ENCODE peak calls at places on chromosomes 5 and 9, in five cellular contexts. S is heart right ventricle, V is transverse colon, A is colonic mucosa, I is upper lobe of right lung. K is an unnamed sample.

GRCh38 chr5:110414360-110414759 is 312.1 kb downstream of the TMEM232 start:
- DNase-seq in S (no peak), V (no peak), A (no peak), I (no peak), K (peak; percentile 11)

GRCh38 chr5:53019320-53019719 is 30.2 kb downstream of the ITGA2 start:
- DNase-seq in S (no peak), V (no peak), A (no peak), I (no peak), K (peak; percentile 91)

GRCh38 chr9:70609542-70610286 is 195.3 kb upstream of the KLF9 start:
- DNase-seq in S (peak; percentile 75), V (peak; percentile 21), A (no peak), I (no peak), K (peak; percentile 94)

GRCh38 chr9:38251036-38251335 is 141.5 kb upstream of the ALDH1B1 start:
- DNase-seq in S (no peak), V (no peak), A (no peak), I (no peak), K (no peak)

GRCh38 chr9:129455151-129455995 is 165.5 kb downstream of the C9orf50 start:
- DNase-seq in S (no peak), V (no peak), A (no peak), I (no peak), K (no peak)

GRCh38 chr5:154520861-154521453 is 42.9 kb upstream of the HAND1 start:
- DNase-seq in S (no peak), V (peak; percentile 24), A (peak; percentile 34), I (peak; percentile 73), K (no peak)

GRCh38 chr5:151288180-151288579 is 15.4 kb downstream of the SLC36A3 start:
- DNase-seq in S (no peak), V (no peak), A (no peak), I (no peak), K (no peak)

GRCh38 chr9:32881948-32882347 is 98.6 kb downstream of the TMEM215 start:
- DNase-seq in S (no peak), V (no peak), A (no peak), I (no peak), K (no peak)

GRCh38 chr5:72302171-72302570 is 17.9 kb downstream of the MRPS27 start:
- DNase-seq in S (no peak), V (no peak), A (no peak), I (no peak), K (no peak)

GRCh38 chr5:178155065-178155464 is 1.4 kb upstream of the NHP2 start:
- DNase-seq in S (no peak), V (no peak), A (no peak), I (no peak), K (no peak)

GRCh38 chr5:104130320-104130719 is 567.7 kb upstream of the NUDT12 start:
- DNase-seq in S (no peak), V (no peak), A (no peak), I (no peak), K (no peak)
- TF ChIP-seq CTCF in S (no peak), V (no peak), A (no peak), I (no peak), K (no peak)

DNA sequence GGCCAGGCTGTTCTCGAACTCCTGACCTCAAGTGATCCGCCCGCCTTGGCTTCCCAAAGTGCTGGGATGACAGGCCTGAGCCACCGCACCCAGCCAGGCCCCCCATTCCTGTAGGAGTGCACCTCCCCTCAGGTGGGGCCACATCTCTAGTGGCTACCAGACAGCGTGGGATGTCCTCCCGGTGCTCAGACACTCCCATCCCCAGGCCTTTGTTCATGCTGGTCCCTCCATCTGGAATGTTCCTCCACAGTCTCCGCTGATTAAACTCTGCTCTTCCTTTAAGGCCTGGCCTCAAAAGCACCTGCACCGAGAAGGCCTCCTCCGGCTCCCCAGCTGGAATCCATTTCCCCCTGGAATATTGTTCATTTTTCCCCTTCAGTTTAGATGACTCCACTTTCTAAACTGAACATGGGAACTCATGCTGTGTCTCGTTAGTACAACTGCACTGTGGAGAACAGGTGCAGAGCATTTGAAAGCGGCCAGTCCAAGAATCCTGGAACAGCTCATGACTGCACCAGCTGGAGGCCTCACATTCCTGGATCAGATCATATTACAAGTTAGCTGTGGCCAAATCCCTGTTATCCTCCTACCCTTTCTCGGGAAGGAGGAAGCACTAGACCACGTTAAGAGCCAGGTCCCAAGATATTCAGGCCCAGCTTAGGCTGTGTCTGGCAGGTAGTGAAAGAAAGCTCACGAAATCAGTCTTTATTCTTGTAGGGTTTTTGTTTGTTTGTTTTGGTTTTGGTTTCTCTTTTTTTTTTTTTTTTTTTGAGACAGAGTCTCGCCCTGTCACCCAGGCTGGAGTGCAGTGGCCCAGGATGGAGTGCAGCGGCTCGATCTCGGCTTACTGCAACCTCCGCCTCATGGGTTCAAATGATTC is 10.8 kb upstream of the PRRC2B start:
- DNase-seq in S (peak; percentile 73), V (no peak), A (no peak), I (no peak), K (peak; percentile 58)
- H3K27ac ChIP-seq in S (peak overlapping the region; percentile 57), V (peak overlapping the region; percentile 48), A (peak overlapping the region; percentile 25), I (peak overlapping the region; percentile 65), K (no peak overlapping the region)

DNA sequence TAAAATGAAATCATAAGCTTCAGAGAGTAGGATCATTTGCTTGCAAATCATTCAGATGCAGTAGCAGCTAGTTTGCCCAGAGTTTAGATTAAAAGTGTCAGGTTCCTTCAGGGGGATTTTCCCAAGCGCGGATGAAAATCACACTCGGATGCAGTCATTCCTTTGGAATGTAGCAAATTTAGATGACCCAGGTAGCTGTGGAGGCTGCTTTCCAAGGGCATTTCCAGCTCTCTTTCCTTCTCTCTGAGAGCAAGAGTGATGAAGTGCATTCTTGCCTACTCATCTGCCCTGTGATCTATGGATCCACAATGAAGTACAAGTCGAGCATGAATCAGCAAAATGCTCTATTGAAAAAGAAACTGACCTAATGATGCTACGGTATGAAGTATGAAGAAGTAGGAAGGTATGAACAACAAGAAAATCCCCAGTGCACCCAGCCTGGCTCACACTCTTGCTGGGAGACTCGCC is 200.2 kb downstream of the PLK2 start:
- DNase-seq in S (no peak), V (no peak), A (no peak), I (no peak), K (peak; percentile 90)
- H3K4me3 ChIP-seq in S (peak overlapping the region; percentile 10), V (no peak overlapping the region), A (no peak overlapping the region), I (no peak overlapping the region), K (no peak overlapping the region)

GRCh38 chr5:138068742-138069375 is 15.0 kb upstream of the WNT8A start:
- DNase-seq in S (peak; percentile 70), V (peak; percentile 83), A (peak; percentile 76), I (peak; percentile 86), K (peak; percentile 79)
- TF ChIP-seq CTCF in S (peak; percentile 39), V (peak; percentile 64), A (peak; percentile 71), I (peak; percentile 79), K (peak; percentile 92)

K was measured in brain microvascular endothelial cell.